ENCODE peak calls at places on chromosomes 3 and 15, in six cellular contexts. G, W, Y, A, F and B are unnamed samples.

GRCh38 chr3:133547432-133548041 is 25.9 kb upstream of the CDV3 start:
- DNase-seq in G (no peak), W (no peak), Y (peak; percentile 74), A (no peak), F (peak; percentile 53), B (no peak)

GRCh38 chr3:38541800-38542199 is 45.7 kb downstream of the EXOG start:
- DNase-seq in G (no peak), W (no peak), Y (no peak), A (no peak), F (no peak), B (no peak)

GRCh38 chr3:78204977-78205376 is 1165.1 kb downstream of the ROBO2 start:
- DNase-seq in G (no peak), W (peak; percentile 1), Y (peak; percentile 67), A (no peak), F (no peak), B (no peak)

GRCh38 chr3:142088522-142088921 is 60.8 kb downstream of the TFDP2 start:
- DNase-seq in G (no peak), W (no peak), Y (no peak), A (no peak), F (no peak), B (no peak)

GRCh38 chr3:177554900-177555759 is 357.8 kb upstream of the TBL1XR1 start:
- DNase-seq in G (no peak), W (peak; percentile 64), Y (peak; percentile 64), A (no peak), F (peak; percentile 35), B (no peak)

GRCh38 chr3:122627301-122627700 is 49.9 kb downstream of the PARP15 start:
- DNase-seq in G (no peak), W (no peak), Y (no peak), A (no peak), F (no peak), B (no peak)

GRCh38 chr3:182259579-182259978 is 533.7 kb upstream of the ATP11B start:
- DNase-seq in G (no peak), W (no peak), Y (no peak), A (no peak), F (no peak), B (no peak)

GRCh38 chr3:69776926-69777581 is 37.8 kb downstream of the MITF start:
- DNase-seq in G (no peak), W (no peak), Y (no peak), A (no peak), F (no peak), B (no peak)

GRCh38 chr3:136250862-136251460 is 821 bp downstream of the PCCB start:
- DNase-seq in G (peak; percentile 16), W (no peak), Y (peak; percentile 47), A (peak; percentile 48), F (peak; percentile 72), B (peak; percentile 45)

GRCh38 chr3:152609891-152610290 is 225.0 kb upstream of the P2RY1 start:
- DNase-seq in G (no peak), W (no peak), Y (no peak), A (no peak), F (no peak), B (no peak)

GRCh38 chr15:65096481-65097385 is 18.3 kb downstream of the UBAP1L start:
- DNase-seq in G (no peak), W (no peak), Y (no peak), A (no peak), F (no peak), B (no peak)

GRCh38 chr15:76340802-76341365 is 4.3 kb downstream of the ISL2 start:
- DNase-seq in G (no peak), W (no peak), Y (no peak), A (peak; percentile 79), F (no peak), B (peak; percentile 58)

GRCh38 chr3:123952844-123953520 is 8.0 kb downstream of the CCDC14 start:
- DNase-seq in G (no peak), W (no peak), Y (no peak), A (no peak), F (no peak), B (no peak)

GRCh38 chr15:41994171-41994650 is 21.9 kb upstream of the EHD4 start:
- DNase-seq in G (no peak), W (no peak), Y (no peak), A (no peak), F (no peak), B (no peak)

GRCh38 chr3:4460334-4460733 is 6.7 kb downstream of the SUMF1 start:
- DNase-seq in G (no peak), W (no peak), Y (no peak), A (no peak), F (no peak), B (no peak)

GRCh38 chr3:113769551-113769950 is 22.7 kb downstream of the ATP6V1A start:
- DNase-seq in G (no peak), W (peak; percentile 55), Y (peak; percentile 70), A (peak; percentile 17), F (no peak), B (peak; percentile 25)

DNA sequence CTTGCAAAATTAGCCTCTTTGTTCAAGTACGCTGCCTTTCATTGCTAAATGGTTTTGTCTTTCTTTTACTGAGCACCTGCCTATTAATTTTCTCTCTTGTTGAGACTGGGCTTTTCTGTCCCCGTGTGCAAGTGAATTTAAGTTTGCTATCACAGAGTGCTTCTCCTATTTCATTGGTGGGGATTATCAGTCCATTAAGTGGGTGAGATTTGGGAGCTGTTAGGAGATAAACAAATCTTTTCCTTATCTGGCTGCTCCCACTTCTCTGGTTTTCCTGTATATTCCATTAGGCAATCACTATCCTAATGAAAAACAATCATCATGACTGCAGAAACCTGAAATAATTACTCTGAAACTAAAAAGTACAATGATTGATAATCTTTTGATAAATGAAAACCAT is 254.2 kb downstream of the NR1D2 start:
- DNase-seq in G (no peak), W (no peak), Y (no peak), A (no peak), F (no peak), B (no peak)
- TF ChIP-seq CTCF in G (no peak), W (no peak), Y (no peak), A (no peak), F (no peak), B (no peak)

GRCh38 chr3:50298836-50299637 is at the start of the genes HYAL3 and NAA80:
- DNase-seq in G (peak; percentile 98), W (peak; percentile 98), Y (peak; percentile 99), A (peak; percentile 98), F (peak; percentile 100), B (peak; percentile 99)
- TF ChIP-seq CTCF in G (peak; percentile 56), W (peak; percentile 41), Y (peak; percentile 31), A (no peak), F (peak; percentile 1), B (peak; percentile 22)

GRCh38 chr15:50181983-50182232 is at the start of gene SLC27A2:
- DNase-seq in G (no peak), W (no peak), Y (peak; percentile 4), A (no peak), F (no peak), B (no peak)
- TF ChIP-seq CTCF in G (peak; percentile 51), W (peak; percentile 47), Y (no peak), A (peak; percentile 33), F (no peak), B (peak; percentile 63)

GRCh38 chr3:161371441-161372320 is at the start of gene SPTSSB:
- DNase-seq in G (no peak), W (peak; percentile 57), Y (no peak), A (peak; percentile 29), F (peak; percentile 35), B (peak; percentile 47)
- TF ChIP-seq CTCF in G (peak; percentile 6), W (no peak), Y (peak; percentile 15), A (no peak), F (no peak), B (no peak)

DNA sequence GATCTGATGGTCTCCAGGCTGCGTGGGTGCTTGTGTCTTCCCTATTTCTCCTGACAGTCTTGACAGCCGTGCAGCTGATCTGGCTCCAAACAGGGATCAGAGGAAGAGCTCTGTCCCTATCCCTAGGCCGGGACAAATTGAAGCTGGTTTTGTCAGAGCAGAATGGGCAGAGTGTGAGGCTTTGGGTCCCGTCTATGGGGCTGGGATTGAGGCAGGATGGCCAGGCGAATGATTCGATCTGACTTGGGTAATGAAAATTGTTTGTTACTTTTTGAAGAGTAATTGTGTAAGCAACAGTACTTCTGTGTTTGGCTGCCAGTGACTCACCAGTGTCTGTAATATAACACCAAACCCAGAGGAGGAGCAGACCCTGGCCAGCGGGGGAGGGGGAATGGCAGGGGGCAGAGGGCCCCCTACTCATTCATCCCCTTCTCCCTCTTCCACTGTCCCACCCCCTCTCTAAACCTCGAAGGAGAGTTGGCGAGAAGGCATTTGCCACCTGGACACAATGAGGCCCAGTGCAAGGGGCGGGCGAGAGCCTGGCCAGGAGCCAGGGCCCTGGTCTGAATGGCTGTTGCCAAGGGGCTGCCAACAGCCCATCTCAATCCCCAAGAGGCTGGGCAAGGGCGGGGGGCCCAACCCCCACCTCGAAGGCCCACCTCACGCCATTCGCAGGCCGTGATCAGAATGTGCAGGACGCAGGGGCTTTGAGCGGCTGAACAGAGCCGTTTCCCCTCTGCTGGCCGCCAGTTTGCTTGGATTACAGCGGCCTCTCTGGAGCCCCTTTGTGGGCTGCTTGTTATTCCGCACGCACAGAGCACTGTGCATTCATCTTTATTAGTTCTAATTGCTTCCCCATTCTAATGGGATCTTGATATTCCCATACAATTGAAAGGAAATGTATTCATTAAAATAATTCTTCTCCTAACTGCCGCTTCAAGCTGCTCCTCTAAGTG is 5.1 kb upstream of the MAGEF1 start:
- DNase-seq in G (no peak), W (peak; percentile 58), Y (peak; percentile 72), A (no peak), F (peak; percentile 30), B (no peak)
- TF ChIP-seq CTCF in G (no peak), W (no peak), Y (no peak), A (no peak), F (no peak), B (no peak)

GRCh38 chr3:26550413-26550812 is 72.2 kb upstream of the LRRC3B start:
- DNase-seq in G (no peak), W (no peak), Y (no peak), A (no peak), F (no peak), B (no peak)
- TF ChIP-seq CTCF in G (no peak), W (no peak), Y (no peak), A (no peak), F (no peak), B (no peak)

DNA sequence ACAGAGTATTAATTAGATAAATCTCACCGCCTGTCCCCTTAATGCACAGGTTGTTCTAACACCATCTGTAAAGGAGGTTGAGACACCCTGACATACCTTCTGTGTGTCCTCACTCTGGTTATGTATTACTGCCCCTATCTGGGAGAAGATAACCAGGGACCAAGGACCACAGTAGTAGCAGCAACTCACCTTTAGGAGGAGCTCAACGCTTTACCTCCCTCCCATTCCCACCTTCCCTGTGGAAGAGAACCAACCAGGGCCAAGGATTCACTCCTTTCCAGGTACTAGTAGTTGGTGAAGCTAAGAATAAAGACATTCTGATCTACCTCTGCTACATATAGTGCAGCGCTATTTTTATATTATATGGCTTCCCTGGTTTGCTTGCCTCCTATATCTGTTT is 232.6 kb downstream of the MEX3B start:
- DNase-seq in G (no peak), W (peak; percentile 26), Y (no peak), A (no peak), F (no peak), B (no peak)
- TF ChIP-seq CTCF in G (peak; percentile 17), W (peak; percentile 16), Y (peak; percentile 25), A (no peak), F (no peak), B (peak; percentile 4)